ENCODE peak calls at places on chromosomes 7 and 10, in six cellular contexts. X is IMR-90; L is activated naive CD4-positive, alpha-beta T cell treated with anti-CD3 and anti-CD28 coated beads for 36 hours; N is GM23248; S is D341Med; T is A549. V is an unnamed sample.

GRCh38 chr7:105450177-105450861 is 61.6 kb upstream of the SRPK2 start:
- DNase-seq in S (no peak), T (no peak), N (peak), L (no peak), X (peak), V (no peak)

GRCh38 chr7:90210925-90211324 is 615 bp upstream of the STEAP2 start:
- DNase-seq in S (no peak), L (no peak), X (no peak), N (peak), T (no peak), V (no peak)

GRCh38 chr10:46545861-46546590 is 10.4 kb downstream of the GPRIN2 start:
- DNase-seq in L (peak), S (no peak), T (no peak), N (no peak), X (no peak), V (no peak)

GRCh38 chr7:128167316-128167691 is 73.8 kb upstream of the LEP start:
- DNase-seq in S (peak), X (peak), T (peak), L (peak), N (peak), V (no peak)

GRCh38 chr7:2903686-2904162 is 59.6 kb upstream of the GNA12 start:
- DNase-seq in L (no peak), T (no peak), S (no peak), X (no peak), N (peak), V (no peak)

GRCh38 chr10:74384615-74385213 is 233.7 kb downstream of the ADK start:
- DNase-seq in X (no peak), L (no peak), N (no peak), S (no peak), T (no peak), V (no peak)

GRCh38 chr7:102005933-102006332 is 188.5 kb downstream of the CUX1 start:
- DNase-seq in L (no peak), X (no peak), N (no peak), S (no peak), T (no peak), V (no peak)

GRCh38 chr7:55083206-55083605 is 64.4 kb downstream of the EGFR start:
- DNase-seq in T (no peak), L (no peak), N (peak), X (peak), S (no peak), V (no peak)

GRCh38 chr10:87976101-87976743 is 112.8 kb downstream of the PTEN start:
- DNase-seq in S (no peak), N (peak), T (no peak), X (peak), L (no peak), V (no peak)

GRCh38 chr7:64541438-64542359 is 21.2 kb downstream of the ZNF680 start:
- DNase-seq in L (no peak), N (peak), X (peak), S (no peak), T (no peak), V (no peak)

GRCh38 chr7:84536256-84536870 is 341.8 kb upstream of the SEMA3A start:
- DNase-seq in S (no peak), T (peak), N (peak), L (no peak), X (no peak), V (no peak)

GRCh38 chr10:118870467-118871243 is 115.9 kb upstream of the CACUL1 start:
- DNase-seq in S (no peak), T (peak), L (no peak), X (peak), N (peak), V (no peak)

GRCh38 chr10:26841733-26842317 is 18.9 kb downstream of the ABI1 start:
- DNase-seq in T (no peak), L (no peak), S (no peak), X (no peak), N (no peak), V (no peak)

GRCh38 chr10:50635286-50635685 is 11.5 kb upstream of the SGMS1 start:
- DNase-seq in S (no peak), L (no peak), T (no peak), N (peak), X (peak), V (no peak)

GRCh38 chr10:71435571-71436267 is 39.0 kb downstream of the CDH23 start:
- DNase-seq in N (peak), S (no peak), L (no peak), X (no peak), T (no peak), V (no peak)

GRCh38 chr10:8112230-8112915 is 57.9 kb downstream of the GATA3 start:
- DNase-seq in T (no peak), X (no peak), N (no peak), L (no peak), S (no peak), V (no peak)

GRCh38 chr10:89074120-89074519 is 83.5 kb downstream of the FAS start:
- DNase-seq in X (no peak), L (no peak), T (no peak), S (no peak), N (peak), V (no peak)

GRCh38 chr7:159042639-159043101 is 102.0 kb downstream of the VIPR2 start:
- DNase-seq in S (no peak), N (no peak), L (no peak), T (no peak), X (no peak), V (no peak)

V was measured in activated CD8-positive, alpha-beta T cell treated with anti-CD3 and anti-CD28 coated beads, Interleukin-2, amount 10 ng/mL, durations not matched to agents 7 days and 5 days.